ENCODE peak calls at places on chromosomes 7 and 10, in five cellular contexts. U is AG08396, O is posterior cingulate gyrus, A is NCI-H345, E is activated gamma-delta T cell. P is an unnamed sample.

GRCh38 chr10:110783509-110784103 is 88.1 kb upstream of the PDCD4 start:
- DNase-seq in E (peak), U (no peak), O (no peak), A (no peak), P (peak)

GRCh38 chr7:123682690-123683089 is 27.0 kb downstream of the LMOD2 start:
- DNase-seq in O (no peak), E (no peak), U (peak), A (peak), P (peak)

GRCh38 chr10:127012769-127013152 is 107.5 kb downstream of the DOCK1 start:
- DNase-seq in A (peak), E (no peak), O (peak), U (peak), P (no peak)

GRCh38 chr10:109987413-109987812 is 20.4 kb upstream of the ADD3 start:
- DNase-seq in E (no peak), U (peak), O (no peak), A (no peak), P (peak)

GRCh38 chr7:362416-363096 is 72.6 kb downstream of the FOXL3 start:
- DNase-seq in E (no peak), A (no peak), U (no peak), O (no peak), P (no peak)

GRCh38 chr7:29806131-29806792 is at the start of gene WIPF3:
- DNase-seq in U (peak), O (no peak), E (no peak), A (peak), P (no peak)

GRCh38 chr10:62136931-62137330 is 131.7 kb downstream of the RTKN2 start:
- DNase-seq in O (no peak), A (no peak), U (no peak), E (no peak), P (no peak)

GRCh38 chr7:73827568-73828106 is 3.2 kb upstream of the CLDN4 start:
- DNase-seq in U (no peak), O (no peak), E (no peak), A (peak), P (no peak)

GRCh38 chr10:5948999-5949759 is 28.2 kb downstream of the IL15RA start:
- DNase-seq in E (no peak), O (peak), U (peak), A (peak), P (peak)

GRCh38 chr7:107255602-107256001 is 86.8 kb downstream of the HBP1 start:
- DNase-seq in A (no peak), E (no peak), O (no peak), U (no peak), P (no peak)

GRCh38 chr10:58734116-58734515 is 221.4 kb downstream of the BICC1 start:
- DNase-seq in E (no peak), A (no peak), U (peak), O (no peak), P (no peak)

GRCh38 chr7:27133409-27134157 is 3.0 kb upstream of the HOXA4 start:
- DNase-seq in E (no peak), O (no peak), U (no peak), A (no peak), P (no peak)

GRCh38 chr10:8034666-8035640 is 19.5 kb upstream of the GATA3 start:
- DNase-seq in A (no peak), U (peak), E (peak), O (no peak), P (no peak)

GRCh38 chr7:139231513-139232376 is 708 bp downstream of the UBN2 start:
- DNase-seq in O (no peak), A (peak), U (peak), E (peak), P (peak)

GRCh38 chr7:156096806-156097538 is 284.7 kb upstream of the SHH start:
- DNase-seq in O (no peak), U (no peak), E (no peak), A (no peak), P (no peak)

GRCh38 chr7:1679326-1679965 is 9.4 kb downstream of the ELFN1 start:
- DNase-seq in O (no peak), U (no peak), E (no peak), A (no peak), P (no peak)

GRCh38 chr10:79559726-79560125 is 481 bp downstream of the SFTPA2 start:
- DNase-seq in O (no peak), U (no peak), A (no peak), E (no peak), P (peak)